ENCODE peak calls at places on chromosomes 7 and 10, in four cellular contexts. H, A, Z and V are unnamed samples.

GRCh38 chr10:86389441-86390193 is 23.0 kb upstream of the GRID1 start:
- DNase-seq in H (peak; percentile 81), A (no peak), Z (no peak), V (no peak)

GRCh38 chr10:48778193-48778857 is 93.7 kb downstream of the WDFY4 start:
- DNase-seq in H (no peak), A (no peak), Z (no peak), V (no peak)

GRCh38 chr10:78543749-78544446 is 510.2 kb downstream of the RPS24 start:
- DNase-seq in H (peak; percentile 40), A (peak; percentile 76), Z (peak; percentile 20), V (peak; percentile 37)

GRCh38 chr7:18866359-18867036 is 250.9 kb downstream of the TWIST1 start:
- DNase-seq in H (no peak), A (no peak), Z (peak; percentile 96), V (peak; percentile 70)

GRCh38 chr7:75626954-75627353 is 111.8 kb downstream of the HIP1 start:
- DNase-seq in H (no peak), A (no peak), Z (no peak), V (no peak)

GRCh38 chr7:158187055-158187770 is 400.4 kb downstream of the PTPRN2 start:
- DNase-seq in H (no peak), A (no peak), Z (no peak), V (no peak)

GRCh38 chr7:55575098-55575497 is 2.8 kb upstream of the VOPP1 start:
- DNase-seq in H (no peak), A (no peak), Z (no peak), V (no peak)

GRCh38 chr7:7223250-7223649 is 40.9 kb downstream of the C1GALT1 start:
- DNase-seq in H (no peak), A (no peak), Z (no peak), V (no peak)

GRCh38 chr7:157278791-157279678 is 57.8 kb upstream of the DNAJB6 start:
- DNase-seq in H (no peak), A (no peak), Z (no peak), V (no peak)

GRCh38 chr10:3852147-3852904 is 67.3 kb upstream of the KLF6 start:
- DNase-seq in H (no peak), A (peak; percentile 77), Z (peak; percentile 98), V (peak; percentile 72)

GRCh38 chr7:149463500-149464161 is 2.8 kb upstream of the ZNF777 start:
- DNase-seq in H (no peak), A (no peak), Z (no peak), V (no peak)

GRCh38 chr7:108004220-108005142 is 1.5 kb upstream of the LAMB1 start:
- DNase-seq in H (peak; percentile 20), A (no peak), Z (peak; percentile 54), V (no peak)

GRCh38 chr7:1640376-1641172 is 29.5 kb upstream of the ELFN1 start:
- DNase-seq in H (no peak), A (no peak), Z (no peak), V (no peak)

GRCh38 chr7:69677054-69677847 is 79.0 kb downstream of the AUTS2 start:
- DNase-seq in H (no peak), A (no peak), Z (no peak), V (no peak)

GRCh38 chr7:29109356-29109755 is 37.0 kb downstream of the CPVL start:
- DNase-seq in H (no peak), A (no peak), Z (no peak), V (no peak)

GRCh38 chr7:36473454-36474282 is 84.0 kb downstream of the ANLN start:
- DNase-seq in H (peak; percentile 77), A (no peak), Z (no peak), V (no peak)

GRCh38 chr10:112919721-112920120 is 30.3 kb upstream of the TCF7L2 start:
- DNase-seq in H (no peak), A (no peak), Z (peak; percentile 80), V (no peak)

GRCh38 chr10:102230264-102230860 is 4.3 kb downstream of the ELOVL3 start:
- DNase-seq in H (peak; percentile 80), A (peak; percentile 41), Z (no peak), V (no peak)

GRCh38 chr7:130379019-130379418 is 1.3 kb upstream of the CPA1 start:
- DNase-seq in H (no peak), A (no peak), Z (no peak), V (no peak)

GRCh38 chr7:90660100-90660499 is 64.0 kb downstream of the CDK14 start:
- DNase-seq in H (no peak), A (no peak), Z (no peak), V (no peak)

GRCh38 chr7:39633563-39634550 is 10.5 kb downstream of the RALA start:
- DNase-seq in H (no peak), A (no peak), Z (no peak), V (no peak)

GRCh38 chr10:84607044-84607443 is 278.7 kb downstream of the CCSER2 start:
- DNase-seq in H (no peak), A (no peak), Z (no peak), V (no peak)

GRCh38 chr7:37201003-37201875 is 247.4 kb downstream of the ELMO1 start:
- DNase-seq in H (peak; percentile 83), A (peak; percentile 74), Z (peak; percentile 69), V (peak; percentile 70)

GRCh38 chr7:70634071-70634470 is 497.9 kb upstream of the GALNT17 start:
- DNase-seq in H (no peak), A (no peak), Z (no peak), V (no peak)

GRCh38 chr10:47256753-47257336 is 43.2 kb upstream of the GDF10 start:
- DNase-seq in H (no peak), A (no peak), Z (no peak), V (no peak)

GRCh38 chr10:132859084-132859855 is 73.3 kb upstream of the NKX6-2 start:
- DNase-seq in H (no peak), A (no peak), Z (no peak), V (no peak)

GRCh38 chr10:89001024-89001423 is 10.4 kb downstream of the FAS start:
- DNase-seq in H (no peak), A (no peak), Z (no peak), V (no peak)

GRCh38 chr7:37337522-37337921 is 111.1 kb downstream of the ELMO1 start:
- DNase-seq in H (no peak), A (no peak), Z (no peak), V (no peak)

GRCh38 chr10:62093863-62094291 is 174.8 kb downstream of the RTKN2 start:
- DNase-seq in H (no peak), A (no peak), Z (peak; percentile 67), V (no peak)

GRCh38 chr10:133144771-133145170 is 15.2 kb upstream of the KNDC1 start:
- DNase-seq in H (no peak), A (no peak), Z (no peak), V (no peak)

GRCh38 chr10:117609095-117609821 is 66.7 kb downstream of the EMX2 start:
- DNase-seq in H (no peak), A (peak; percentile 27), Z (peak; percentile 46), V (no peak)

GRCh38 chr10:5775705-5776104 is 37.5 kb downstream of the GDI2 start:
- DNase-seq in H (no peak), A (no peak), Z (no peak), V (no peak)

GRCh38 chr10:114795039-114795438 is 26.5 kb upstream of the FHIP2A start:
- DNase-seq in H (no peak), A (no peak), Z (no peak), V (no peak)

GRCh38 chr10:110636932-110637557 is 7.1 kb upstream of the RBM20 start:
- DNase-seq in H (no peak), A (no peak), Z (no peak), V (no peak)

GRCh38 chr7:101507791-101508252 is 121.3 kb downstream of the MYL10 start:
- DNase-seq in H (peak; percentile 73), A (no peak), Z (peak; percentile 49), V (no peak)
- TF ChIP-seq CTCF in H (peak; percentile 92), A (peak; percentile 34), Z (peak; percentile 86), V (no peak)

DNA sequence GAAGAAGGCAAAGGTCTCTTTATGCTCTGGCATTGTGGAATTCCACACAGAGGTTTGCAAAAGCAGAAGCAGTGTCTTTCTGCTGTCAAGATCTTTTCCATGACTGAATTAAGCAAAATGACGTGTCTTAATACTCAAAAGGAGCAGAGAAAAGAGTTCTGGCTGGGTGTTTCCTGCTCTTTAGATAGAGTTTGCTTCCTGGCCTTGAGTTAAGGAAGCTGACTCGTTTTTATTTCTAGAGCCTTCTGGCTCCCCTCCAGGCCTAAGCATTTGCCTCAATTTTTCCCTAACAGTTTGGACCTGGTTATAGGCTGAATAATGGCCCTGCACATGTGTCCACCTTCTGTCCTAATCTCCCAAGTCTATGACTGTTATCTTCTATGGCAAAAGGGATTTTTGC is 21.6 kb downstream of the TAS2R41 start:
- DNase-seq in H (no peak), A (no peak), Z (peak; percentile 34), V (no peak)
- TF ChIP-seq CTCF in H (no peak), A (no peak), Z (no peak), V (no peak)

GRCh38 chr7:23117841-23118240 is 12.3 kb downstream of the KLHL7 start:
- DNase-seq in H (no peak), A (no peak), Z (no peak), V (no peak)
- TF ChIP-seq CTCF in H (no peak), A (no peak), Z (no peak), V (no peak)

GRCh38 chr10:92590623-92591549 is 2.0 kb upstream of the KIF11 start:
- DNase-seq in H (peak; percentile 35), A (peak; percentile 26), Z (peak; percentile 45), V (no peak)
- TF ChIP-seq CTCF in H (no peak), A (no peak), Z (peak; percentile 66), V (no peak)